ENCODE peak calls at places on chromosome 4, in four cellular contexts. B is gastrocnemius medialis, P is hepatocyte, S is pancreas. U is an unnamed sample.

GRCh38 chr4:9921326-9921725 is 100.0 kb downstream of the SLC2A9 start:
- DNase-seq in B (no peak), P (no peak), S (no peak), U (no peak)

GRCh38 chr4:77040856-77041576 is 34.8 kb downstream of the CCNI start:
- DNase-seq in B (no peak), P (no peak), S (no peak), U (no peak)

GRCh38 chr4:54800831-54801530 is 143.2 kb downstream of the KIT start:
- DNase-seq in B (no peak), P (no peak), S (no peak), U (no peak)

GRCh38 chr4:78938868-78939666 is at the start of gene PAQR3:
- DNase-seq in B (peak; percentile 71), P (peak; percentile 95), S (peak; percentile 96), U (peak; percentile 83)

GRCh38 chr4:101277661-101278060 is 69.7 kb downstream of the PPP3CA start:
- DNase-seq in B (no peak), P (peak; percentile 18), S (no peak), U (no peak)

GRCh38 chr4:46432923-46433322 is 43.0 kb upstream of the GABRA2 start:
- DNase-seq in B (no peak), P (no peak), S (no peak), U (no peak)

GRCh38 chr4:79678472-79679202 is 270.6 kb upstream of the GK2 start:
- DNase-seq in B (no peak), P (no peak), S (no peak), U (no peak)

GRCh38 chr4:185535818-185536729 is 767 bp upstream of the PDLIM3 start:
- DNase-seq in B (peak; percentile 57), P (no peak), S (no peak), U (no peak)

GRCh38 chr4:168831919-168832745 is 177.9 kb downstream of the CBR4 start:
- DNase-seq in B (peak; percentile 84), P (peak; percentile 93), S (peak; percentile 91), U (peak; percentile 53)

GRCh38 chr4:48904541-48905142 is 1.9 kb downstream of the OCIAD2 start:
- DNase-seq in B (no peak), P (no peak), S (no peak), U (no peak)

GRCh38 chr4:85595796-85596559 is 121.0 kb downstream of the ARHGAP24 start:
- DNase-seq in B (no peak), P (no peak), S (no peak), U (no peak)

GRCh38 chr4:141502755-141503154 is 133.6 kb upstream of the IL15 start:
- DNase-seq in B (no peak), P (no peak), S (no peak), U (no peak)

GRCh38 chr4:86640469-86640868 is 46.4 kb downstream of the PTPN13 start:
- DNase-seq in B (no peak), P (no peak), S (no peak), U (no peak)

GRCh38 chr4:22962186-22962786 is 269.5 kb downstream of the GBA3 start:
- DNase-seq in B (no peak), P (peak; percentile 54), S (no peak), U (no peak)

GRCh38 chr4:42671431-42672194 is 14.7 kb upstream of the ATP8A1 start:
- DNase-seq in B (no peak), P (no peak), S (no peak), U (no peak)

GRCh38 chr4:128768373-128768996 is 41.0 kb upstream of the JADE1 start:
- DNase-seq in B (no peak), P (peak; percentile 50), S (no peak), U (no peak)

GRCh38 chr4:41119867-41120295 is 94.5 kb downstream of the APBB2 start:
- DNase-seq in B (no peak), P (no peak), S (no peak), U (no peak)

GRCh38 chr4:7423801-7424552 is 10.8 kb downstream of the PSAPL1 start:
- DNase-seq in B (no peak), P (no peak), S (peak; percentile 21), U (no peak)

GRCh38 chr4:36088542-36088941 is 155.8 kb downstream of the ARAP2 start:
- DNase-seq in B (no peak), P (no peak), S (no peak), U (no peak)

GRCh38 chr4:79212311-79212710 is 113.5 kb downstream of the NAA11 start:
- DNase-seq in B (no peak), P (no peak), S (no peak), U (no peak)

GRCh38 chr4:166042510-166043055 is 169.5 kb downstream of the TLL1 start:
- DNase-seq in B (no peak), P (no peak), S (no peak), U (no peak)

GRCh38 chr4:8776366-8776765 is 95.3 kb downstream of the HMX1 start:
- DNase-seq in B (no peak), P (no peak), S (peak; percentile 34), U (no peak)

GRCh38 chr4:86118696-86119095 is 241.2 kb downstream of the MAPK10 start:
- DNase-seq in B (no peak), P (no peak), S (no peak), U (no peak)

GRCh38 chr4:96189761-96190160 is 349.9 kb downstream of the PDHA2 start:
- DNase-seq in B (no peak), P (no peak), S (no peak), U (no peak)

GRCh38 chr4:8905773-8906667 is 34.4 kb upstream of the HMX1 start:
- DNase-seq in B (no peak), P (no peak), S (peak; percentile 48), U (peak; percentile 40)

GRCh38 chr4:110970642-110971041 is 347.8 kb upstream of the PITX2 start:
- DNase-seq in B (peak; percentile 15), P (peak; percentile 70), S (no peak), U (peak; percentile 51)

GRCh38 chr4:182189107-182189878 is 53.9 kb upstream of the TENM3 start:
- DNase-seq in B (no peak), P (peak; percentile 51), S (no peak), U (no peak)

GRCh38 chr4:72375050-72375736 is 193.8 kb downstream of the ADAMTS3 start:
- DNase-seq in B (no peak), P (no peak), S (no peak), U (no peak)

GRCh38 chr4:7712021-7712420 is 227.6 kb downstream of the AFAP1 start:
- DNase-seq in B (no peak), P (no peak), S (no peak), U (no peak)

GRCh38 chr4:157291071-157291470 is 70.5 kb downstream of the GRIA2 start:
- DNase-seq in B (no peak), P (no peak), S (no peak), U (no peak)

GRCh38 chr4:13917010-13917409 is 289.5 kb upstream of the BOD1L1 start:
- DNase-seq in B (no peak), P (no peak), S (no peak), U (no peak)

GRCh38 chr4:157048248-157048647 is 27.7 kb upstream of the GLRB start:
- DNase-seq in B (peak; percentile 59), P (peak; percentile 39), S (no peak), U (no peak)

GRCh38 chr4:158371158-158371557 is 150.5 kb upstream of the RXFP1 start:
- DNase-seq in B (no peak), P (no peak), S (no peak), U (no peak)

GRCh38 chr4:98166025-98166730 is 22.9 kb upstream of the STPG2 start:
- DNase-seq in B (peak; percentile 79), P (no peak), S (peak; percentile 65), U (no peak)

GRCh38 chr4:68447201-68447600 is at the start of gene TMPRSS11E:
- DNase-seq in B (no peak), P (no peak), S (no peak), U (no peak)

GRCh38 chr4:39587881-39588280 is 50.8 kb downstream of the SMIM14 start:
- DNase-seq in B (no peak), P (no peak), S (no peak), U (no peak)

GRCh38 chr4:1195894-1196401 is 23.6 kb upstream of the SPON2 start:
- DNase-seq in B (no peak), P (peak; percentile 5), S (no peak), U (peak; percentile 12)
- H3K4me1 ChIP-seq in B (peaks cover 22% of the 10 kb centered on the region), P (peaks cover 22% of the 10 kb centered on the region), S (peaks cover 16% of the 10 kb centered on the region), U (peaks cover 5% of the 10 kb centered on the region)

DNA sequence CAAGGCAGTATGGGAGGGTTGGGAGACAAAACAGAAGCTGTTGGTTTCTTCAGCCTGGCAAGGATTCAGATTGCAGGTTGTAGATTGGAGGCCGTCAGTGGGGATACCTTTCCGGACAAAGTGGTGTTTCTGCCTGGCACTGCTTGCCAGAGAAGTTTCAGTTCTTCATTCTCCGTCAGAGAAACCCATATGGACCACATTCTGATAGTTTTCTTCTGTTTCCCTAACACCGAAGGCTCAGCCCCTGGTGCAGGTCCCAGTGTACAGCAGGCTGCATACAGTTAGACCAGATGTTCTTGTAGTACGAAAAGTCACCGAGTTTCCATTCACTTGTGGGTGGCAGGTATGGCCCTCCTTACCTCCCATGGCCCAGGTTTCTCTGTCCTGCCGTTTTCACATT is 107.3 kb downstream of the PTTG2 start:
- DNase-seq in B (no peak), P (no peak), S (no peak), U (no peak)
- H3K4me1 ChIP-seq in B (peaks cover 11% of the 10 kb centered on the region), P (peaks cover 14% of the 10 kb centered on the region), S (peaks cover 11% of the 10 kb centered on the region), U (no peaks in the 10 kb centered on the region)

GRCh38 chr4:52643190-52643589 is 15.9 kb downstream of the USP46 start:
- DNase-seq in B (no peak), P (no peak), S (no peak), U (no peak)
- H3K4me1 ChIP-seq in B (peaks cover 45% of the 10 kb centered on the region), P (peaks cover 31% of the 10 kb centered on the region), S (peaks cover 13% of the 10 kb centered on the region), U (peaks cover 10% of the 10 kb centered on the region)

GRCh38 chr4:184102927-184103326 is 114.7 kb downstream of the ENPP6 start:
- DNase-seq in B (no peak), P (no peak), S (peak; percentile 76), U (no peak)
- H3K4me1 ChIP-seq in B (no peaks in the 10 kb centered on the region), P (peaks cover 20% of the 10 kb centered on the region), S (peaks cover 28% of the 10 kb centered on the region), U (no peaks in the 10 kb centered on the region)

DNA sequence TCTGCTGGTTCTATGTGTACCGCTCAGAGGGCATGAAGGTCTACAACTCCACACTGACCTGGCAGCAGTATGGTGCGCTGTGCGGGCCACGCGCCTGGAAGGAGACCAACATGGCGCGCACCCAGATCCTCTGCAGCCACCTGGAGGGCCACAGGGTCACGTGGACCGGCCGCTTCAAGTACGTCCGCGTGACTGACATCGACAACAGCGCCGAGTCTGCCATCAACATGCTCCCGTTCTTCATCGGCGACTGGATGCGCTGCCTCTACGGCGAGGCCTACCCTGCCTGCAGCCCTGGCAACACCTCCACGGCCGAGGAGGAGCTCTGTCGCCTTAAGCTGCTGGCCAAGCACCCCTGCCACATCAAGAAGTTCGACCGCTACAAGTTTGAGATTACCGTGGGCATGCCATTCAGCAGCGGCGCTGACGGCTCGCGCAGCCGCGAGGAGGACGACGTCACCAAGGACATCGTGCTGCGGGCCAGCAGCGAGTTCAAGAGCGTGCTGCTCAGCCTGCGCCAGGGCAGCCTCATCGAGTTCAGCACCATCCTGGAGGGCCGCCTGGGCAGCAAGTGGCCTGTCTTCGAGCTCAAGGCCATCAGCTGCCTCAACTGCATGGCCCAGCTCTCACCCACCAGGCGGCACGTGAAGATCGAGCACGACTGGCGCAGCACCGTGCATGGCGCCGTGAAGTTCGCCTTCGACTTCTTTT is 32.2 kb downstream of the WFS1 start:
- DNase-seq in B (no peak), P (no peak), S (no peak), U (no peak)
- H3K4me1 ChIP-seq in B (no peaks in the 10 kb centered on the region), P (no peaks in the 10 kb centered on the region), S (no peaks in the 10 kb centered on the region), U (no peaks in the 10 kb centered on the region)

GRCh38 chr4:2083826-2084160 is 24.7 kb downstream of the NAT8L start:
- DNase-seq in B (peak; percentile 8), P (no peak), S (peak; percentile 26), U (no peak)
- H3K4me1 ChIP-seq in B (no peaks in the 10 kb centered on the region), P (no peaks in the 10 kb centered on the region), S (peaks cover 1% of the 10 kb centered on the region), U (no peaks in the 10 kb centered on the region)

U was measured in Peyer's patch.